ENCODE peak calls at places on chromosomes 2 and 18, in eight cellular contexts. B is IMR-90, H is adrenal gland, V is mucosa of descending colon, X is heart left ventricle, O is lung, T is right lobe of liver, G is ovary. F is an unnamed sample. For H3K36me3, the result is how much of the 10 kb centered on the place peaks cover.

GRCh38 chr2:98212291-98212690 is 125.3 kb downstream of the VWA3B start:
- DNase-seq in B (no peak), H (no peak), V (no peak), X (no peak), O (no peak), T (no peak), G (no peak), F (no peak)

GRCh38 chr2:102768892-102769291 is 7.1 kb downstream of the TMEM182 start:
- DNase-seq in B (no peak), H (no peak), V (no peak), X (no peak), O (no peak), T (no peak), G (no peak), F (no peak)

GRCh38 chr2:26401739-26402541 is at the start of gene DRC1:
- DNase-seq in B (peak), H (peak), V (peak), X (peak), O (peak), T (no peak), G (no peak), F (peak)

GRCh38 chr18:3451989-3452749 is 2.2 kb downstream of the TGIF1 start:
- DNase-seq in B (peak), H (peak), V (peak), X (peak), O (peak), T (peak), G (peak), F (no peak)

GRCh38 chr2:76437564-76437963 is 726.8 kb upstream of the GCFC2 start:
- DNase-seq in B (no peak), H (no peak), V (no peak), X (no peak), O (no peak), T (no peak), G (no peak), F (no peak)

GRCh38 chr2:95158891-95159619 is 593 bp downstream of the ZNF514 start:
- DNase-seq in B (peak), H (peak), V (peak), X (peak), O (peak), T (peak), G (peak), F (no peak)

GRCh38 chr2:206481056-206481455 is 37.7 kb downstream of the ADAM23 start:
- DNase-seq in B (no peak), H (no peak), V (no peak), X (no peak), O (no peak), T (no peak), G (no peak), F (no peak)

GRCh38 chr18:76506395-76506794 is 11.4 kb upstream of the ZNF516 start:
- DNase-seq in B (no peak), H (no peak), V (no peak), X (no peak), O (no peak), T (no peak), G (no peak), F (no peak)

GRCh38 chr18:8719192-8719591 is 13.8 kb downstream of the MTCL1 start:
- DNase-seq in B (no peak), H (no peak), V (no peak), X (no peak), O (no peak), T (no peak), G (no peak), F (no peak)

GRCh38 chr18:68623342-68623741 is 91.6 kb downstream of the TMX3 start:
- DNase-seq in B (peak), H (peak), V (peak), X (no peak), O (no peak), T (no peak), G (no peak), F (peak)

DNA sequence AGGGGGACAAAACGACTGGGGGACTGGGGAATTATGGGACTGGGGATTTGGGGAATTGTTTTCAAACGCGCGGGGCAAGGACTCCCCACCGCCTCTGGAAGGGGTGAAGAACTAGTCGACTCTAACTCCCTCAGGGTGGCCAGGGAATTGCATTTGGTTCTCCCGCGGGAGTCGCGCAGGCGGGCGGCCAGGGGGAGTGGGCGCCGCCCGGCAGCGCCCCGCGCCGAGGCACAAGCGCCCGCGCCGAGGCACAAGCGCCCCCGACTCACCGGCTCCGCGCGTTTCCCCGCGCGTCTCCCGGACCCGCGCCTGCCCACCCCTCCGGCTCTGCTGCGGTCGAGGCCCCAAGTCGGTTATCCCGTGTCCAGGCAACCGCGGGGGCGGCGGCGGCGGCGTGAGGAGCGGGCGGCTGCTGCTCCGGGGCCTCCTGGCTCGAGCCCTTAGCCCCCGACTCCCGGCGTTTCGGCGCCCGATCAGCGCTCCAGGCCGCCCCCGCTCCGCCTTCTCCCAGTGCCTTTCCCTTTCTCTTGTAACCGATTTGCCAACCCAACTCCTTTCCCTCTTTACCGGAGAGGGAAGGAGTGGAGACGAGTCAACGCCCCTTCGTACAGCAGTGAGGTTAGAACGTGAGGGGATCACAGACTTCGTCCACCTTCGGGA is at the start of gene CCDC178:
- DNase-seq in B (peak), H (no peak), V (peak), X (peak), O (peak), T (no peak), G (peak), F (no peak)
- H3K4me3 ChIP-seq in B (peak), H (peak), V (no peak), X (peak), O (peak), T (peak), G (peak), F (no peak)

DNA sequence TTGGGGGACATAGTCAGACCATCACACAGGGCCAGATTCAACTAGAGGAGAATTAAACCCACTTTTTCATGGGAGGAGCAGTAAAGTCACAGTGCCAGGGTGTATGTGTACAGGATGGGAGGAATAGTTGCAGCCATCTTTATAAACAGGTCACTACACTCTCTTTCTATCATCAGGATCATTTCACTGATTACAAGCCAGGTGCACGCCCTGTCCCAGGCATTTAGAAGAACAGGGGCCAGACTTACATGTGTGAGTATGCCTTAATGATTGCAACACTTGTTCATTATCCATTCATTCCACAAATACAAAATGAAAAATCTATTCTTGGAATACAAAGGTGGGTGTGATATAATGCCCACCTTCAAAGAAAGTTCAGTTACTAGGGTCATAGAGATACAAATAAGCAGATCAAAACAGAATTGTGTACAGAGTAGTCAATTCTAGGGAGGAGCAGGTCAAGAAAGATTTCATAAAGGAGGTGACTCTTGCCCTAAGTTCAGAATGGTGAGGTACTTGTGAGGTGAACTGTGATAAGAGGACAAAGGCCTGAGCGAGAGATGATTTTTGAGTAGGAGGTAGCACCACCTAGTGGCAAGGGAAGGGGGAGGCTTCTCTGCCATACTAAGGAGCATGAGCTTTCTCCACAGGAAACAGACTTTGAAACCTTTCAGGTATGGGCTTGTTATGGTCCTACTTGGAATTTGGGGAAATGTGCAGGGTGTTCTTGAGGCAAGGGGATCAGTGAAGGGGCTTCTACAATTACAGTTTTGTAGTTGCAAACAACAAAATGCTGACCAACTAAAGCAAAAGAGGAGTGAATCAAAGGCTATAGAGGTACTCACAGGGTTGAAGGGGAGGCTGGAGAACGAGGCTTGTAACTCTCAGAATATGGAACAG is 156.3 kb downstream of the SUCLG1 start:
- DNase-seq in B (peak), H (peak), V (peak), X (no peak), O (peak), T (peak), G (no peak), F (no peak)
- TF ChIP-seq CTCF in B (peak), H (peak), V (peak), X (peak), O (peak), T (peak), G (no peak), F (peak)

GRCh38 chr2:229654437-229654836 is 59.9 kb downstream of the DNER start:
- DNase-seq in B (no peak), H (no peak), V (no peak), X (no peak), O (no peak), T (no peak), G (no peak), F (no peak)

GRCh38 chr2:229653551-229653950 is 60.8 kb downstream of the DNER start:
- DNase-seq in B (no peak), H (no peak), V (no peak), X (no peak), O (no peak), T (no peak), G (no peak), F (no peak)

GRCh38 chr2:229650886-229651285 is 63.5 kb downstream of the DNER start:
- DNase-seq in B (no peak), H (no peak), V (no peak), X (no peak), O (no peak), T (no peak), G (no peak), F (no peak)
- H3K36me3 ChIP-seq in B (under half), H (under half), V (under half), X (under half), O (under half), T (under half), G (under half), F (under half)

GRCh38 chr2:63053889-63054725 is 3.5 kb downstream of the OTX1 start:
- DNase-seq in B (no peak), H (no peak), V (peak), X (no peak), O (no peak), T (no peak), G (no peak), F (no peak)
- H3K4me3 ChIP-seq in B (no peak), H (no peak), V (no peak), X (no peak), O (no peak), T (no peak), G (no peak), F (no peak)

DNA sequence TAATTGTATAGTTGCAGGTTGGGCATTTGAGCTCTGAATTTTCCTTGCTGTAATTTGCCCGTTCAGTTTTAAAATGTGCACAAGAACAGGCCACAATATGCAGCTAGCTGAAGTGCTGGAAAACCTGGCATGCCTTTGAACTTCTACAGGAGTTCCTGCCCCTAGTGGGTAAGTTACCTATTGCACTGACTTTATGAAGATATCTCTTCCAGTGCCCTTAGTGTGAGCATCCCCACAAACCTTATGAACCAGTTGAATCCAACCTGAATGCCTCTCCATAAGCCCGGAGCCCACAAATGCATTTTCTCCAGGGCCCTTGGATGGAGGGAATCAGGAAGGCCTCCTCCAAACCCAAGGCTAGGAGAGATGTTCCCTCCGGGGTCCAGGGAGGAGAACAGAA is 106.8 kb downstream of the XRCC5 start:
- DNase-seq in B (peak), H (no peak), V (no peak), X (no peak), O (no peak), T (no peak), G (no peak), F (no peak)
- TF ChIP-seq CTCF in B (peak), H (peak), V (no peak), X (no peak), O (no peak), T (no peak), G (no peak), F (peak)